ENCODE peak calls at places on chromosome 14, in nine cellular contexts. W is psoas muscle; O is effector memory CD4-positive, alpha-beta T cell; M is CD4-positive, CD25-positive, alpha-beta regulatory T cell; X is heart right ventricle; P is dorsolateral prefrontal cortex; Z is neuronal stem cell; H is GM23338; I is endodermal cell. U is an unnamed sample.
A peak's percentile ranks its signal among the peaks of the same experiment; 100 is the strongest.

GRCh38 chr14:99141236-99141635 is 130.8 kb downstream of the BCL11B start:
- DNase-seq in W (no peak), O (no peak), M (no peak), X (no peak), P (no peak), Z (no peak), H (no peak), I (peak; percentile 24), U (peak; percentile 7)

GRCh38 chr14:44886860-44887595 is 74.7 kb downstream of the KLHL28 start:
- DNase-seq in W (no peak), O (no peak), M (no peak), X (no peak), P (no peak), Z (no peak), H (no peak), I (no peak), U (no peak)

GRCh38 chr14:92473947-92474535 is 39.5 kb upstream of the RIN3 start:
- DNase-seq in W (no peak), O (no peak), M (no peak), X (no peak), P (no peak), Z (no peak), H (no peak), I (no peak), U (peak; percentile 61)

GRCh38 chr14:103549361-103550311 is 12.8 kb downstream of the BAG5 start:
- DNase-seq in W (peak; percentile 31), O (no peak), M (no peak), X (peak; percentile 63), P (peak; percentile 61), Z (no peak), H (no peak), I (no peak), U (peak; percentile 83)

GRCh38 chr14:100531152-100531551 is 56.1 kb downstream of the BEGAIN start:
- DNase-seq in W (no peak), O (no peak), M (no peak), X (no peak), P (no peak), Z (no peak), H (no peak), I (no peak), U (peak; percentile 31)

GRCh38 chr14:76305474-76305826 is 70.5 kb upstream of the ESRRB start:
- DNase-seq in W (no peak), O (no peak), M (no peak), X (no peak), P (no peak), Z (no peak), H (no peak), I (no peak), U (no peak)

GRCh38 chr14:67762051-67762450 is 54.3 kb downstream of the ZFYVE26 start:
- DNase-seq in W (no peak), O (no peak), M (no peak), X (no peak), P (no peak), Z (no peak), H (no peak), I (no peak), U (no peak)

GRCh38 chr14:76763362-76764041 is 2.2 kb downstream of the VASH1 start:
- DNase-seq in W (no peak), O (no peak), M (no peak), X (no peak), P (no peak), Z (no peak), H (no peak), I (peak; percentile 21), U (no peak)

GRCh38 chr14:76918176-76918750 is 92.1 kb downstream of the LRRC74A start:
- DNase-seq in W (peak; percentile 77), O (no peak), M (no peak), X (peak; percentile 66), P (no peak), Z (no peak), H (no peak), I (peak; percentile 78), U (peak; percentile 88)

GRCh38 chr14:55583942-55584468 is 4.0 kb downstream of the KTN1 start:
- DNase-seq in W (no peak), O (no peak), M (no peak), X (no peak), P (no peak), Z (no peak), H (no peak), I (no peak), U (no peak)

GRCh38 chr14:64294672-64295413 is 672 bp upstream of the ESR2 start:
- DNase-seq in W (peak; percentile 74), O (peak; percentile 65), M (peak; percentile 60), X (peak; percentile 84), P (peak; percentile 40), Z (peak; percentile 48), H (peak; percentile 93), I (peak; percentile 95), U (peak; percentile 92)

GRCh38 chr14:36647827-36648753 is 13.6 kb upstream of the PAX9 start:
- DNase-seq in W (no peak), O (no peak), M (no peak), X (no peak), P (no peak), Z (no peak), H (peak; percentile 91), I (peak; percentile 91), U (peak; percentile 62)

GRCh38 chr14:50734950-50735697 is 67.0 kb upstream of the SAV1 start:
- DNase-seq in W (no peak), O (no peak), M (no peak), X (no peak), P (no peak), Z (no peak), H (no peak), I (no peak), U (no peak)

GRCh38 chr14:22266141-22266442 is 322.9 kb downstream of the DAD1 start:
- DNase-seq in W (no peak), O (no peak), M (no peak), X (no peak), P (no peak), Z (no peak), H (no peak), I (no peak), U (no peak)

GRCh38 chr14:101065246-101065645 is 161.7 kb upstream of the RTL1 start:
- DNase-seq in W (peak; percentile 2), O (no peak), M (no peak), X (no peak), P (no peak), Z (no peak), H (no peak), I (no peak), U (peak; percentile 59)

GRCh38 chr14:52694761-52695480 is 437 bp downstream of the ERO1A start:
- DNase-seq in W (peak; percentile 27), O (peak; percentile 49), M (peak; percentile 50), X (peak; percentile 35), P (no peak), Z (peak; percentile 29), H (peak; percentile 56), I (peak; percentile 72), U (no peak)

GRCh38 chr14:26398616-26399015 is 199.2 kb downstream of the NOVA1 start:
- DNase-seq in W (no peak), O (no peak), M (no peak), X (no peak), P (no peak), Z (no peak), H (no peak), I (no peak), U (no peak)

GRCh38 chr14:29712586-29712985 is 215.1 kb downstream of the PRKD1 start:
- DNase-seq in W (no peak), O (no peak), M (no peak), X (no peak), P (no peak), Z (no peak), H (no peak), I (no peak), U (no peak)

GRCh38 chr14:22450266-22450665 is 138.8 kb downstream of the DAD1 start:
- DNase-seq in W (no peak), O (no peak), M (no peak), X (no peak), P (no peak), Z (no peak), H (no peak), I (peak; percentile 20), U (no peak)

GRCh38 chr14:103138483-103139370 is 15.5 kb downstream of the TNFAIP2 start:
- DNase-seq in W (peak; percentile 49), O (no peak), M (no peak), X (no peak), P (no peak), Z (no peak), H (peak; percentile 68), I (peak; percentile 89), U (peak; percentile 84)

GRCh38 chr14:61364243-61364642 is 42.9 kb downstream of the PRKCH start:
- DNase-seq in W (no peak), O (no peak), M (no peak), X (no peak), P (no peak), Z (no peak), H (no peak), I (no peak), U (no peak)

GRCh38 chr14:105214324-105214915 is 33.3 kb upstream of the NUDT14 start:
- DNase-seq in W (no peak), O (no peak), M (no peak), X (no peak), P (no peak), Z (no peak), H (no peak), I (no peak), U (no peak)

GRCh38 chr14:20628063-20628854 is 13.2 kb downstream of the OR6S1 start:
- DNase-seq in W (no peak), O (no peak), M (no peak), X (no peak), P (no peak), Z (no peak), H (peak; percentile 59), I (no peak), U (no peak)
- H3K27ac ChIP-seq in W (no peak overlapping the region), O (no peak overlapping the region), M (no peak overlapping the region), X (no peak overlapping the region), P (no peak overlapping the region), Z (no peak overlapping the region), H (no peak overlapping the region), I (no peak overlapping the region), U (no peak overlapping the region)

DNA sequence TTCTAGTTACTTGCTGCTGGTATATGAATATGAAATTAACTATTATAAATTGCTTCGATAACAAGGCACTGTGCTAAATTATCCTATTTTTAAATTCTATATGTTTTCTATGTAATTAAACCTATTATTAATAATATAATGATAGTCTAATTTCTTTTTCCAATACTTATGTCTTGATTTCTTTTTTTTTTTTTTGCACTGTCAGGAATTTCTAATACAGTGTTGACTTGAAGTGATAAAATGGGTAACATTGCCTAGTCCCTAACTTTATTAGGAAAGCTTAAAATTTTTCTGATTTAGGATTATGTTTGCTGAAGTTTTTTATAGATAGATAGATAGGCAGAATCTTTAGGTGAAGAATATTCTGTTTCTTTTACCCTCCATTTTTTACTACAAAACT is 13.6 kb upstream of the DHRS7 start:
- DNase-seq in W (no peak), O (no peak), M (no peak), X (no peak), P (no peak), Z (no peak), H (no peak), I (no peak), U (no peak)
- H3K27ac ChIP-seq in W (peak overlapping the region; percentile 87), O (no peak overlapping the region), M (no peak overlapping the region), X (no peak overlapping the region), P (no peak overlapping the region), Z (no peak overlapping the region), H (no peak overlapping the region), I (no peak overlapping the region), U (no peak overlapping the region)

GRCh38 chr14:88823968-88824313 is 510 bp upstream of the TTC8 start:
- DNase-seq in W (no peak), O (no peak), M (no peak), X (no peak), P (no peak), Z (no peak), H (no peak), I (no peak), U (no peak)
- H3K27ac ChIP-seq in W (peak overlapping the region; percentile 83), O (peak overlapping the region; percentile 84), M (peak overlapping the region; percentile 74), X (peak overlapping the region; percentile 84), P (peak overlapping the region; percentile 87), Z (no peak overlapping the region), H (no peak overlapping the region), I (peak overlapping the region; percentile 99), U (peak overlapping the region; percentile 91)

GRCh38 chr14:35504260-35504659 is 29.7 kb upstream of the INSM2 start:
- DNase-seq in W (no peak), O (no peak), M (no peak), X (no peak), P (no peak), Z (no peak), H (no peak), I (no peak), U (no peak)
- H3K27ac ChIP-seq in W (no peak overlapping the region), O (no peak overlapping the region), M (no peak overlapping the region), X (no peak overlapping the region), P (no peak overlapping the region), Z (no peak overlapping the region), H (no peak overlapping the region), I (no peak overlapping the region), U (no peak overlapping the region)